ENCODE peak calls at places on chromosomes 4 and X, in eight cellular contexts. P, U, T, C, F, J, O and B are unnamed samples. For H3K27me3 and H3K36me3, the result is how much of the 10 kb centered on the place peaks cover.

GRCh38 chr4:126799971-126800722 is 832.6 kb upstream of the INTU start:
- DNase-seq in P (no peak), U (peak), T (peak), C (no peak), F (no peak), J (no peak), O (peak), B (no peak)

GRCh38 chr4:150302553-150302952 is 224.3 kb downstream of the DCLK2 start:
- DNase-seq in P (no peak), U (peak), T (peak), C (no peak), F (no peak), J (no peak), O (peak), B (no peak)

GRCh38 chr4:81607947-81608346 is 136.2 kb upstream of the RASGEF1B start:
- DNase-seq in P (no peak), U (no peak), T (no peak), C (no peak), F (no peak), J (no peak), O (no peak), B (no peak)

GRCh38 chr4:187304131-187304530 is 580.5 kb upstream of the FAT1 start:
- DNase-seq in P (no peak), U (no peak), T (no peak), C (no peak), F (no peak), J (no peak), O (no peak), B (no peak)

GRCh38 chrX:13716905-13717304 is 17.5 kb downstream of the TRAPPC2 start:
- DNase-seq in P (no peak), U (no peak), T (no peak), C (no peak), F (no peak), J (no peak), O (no peak), B (no peak)

GRCh38 chr4:80153800-80154546 is 43.3 kb upstream of the PRDM8 start:
- DNase-seq in P (no peak), U (peak), T (peak), C (no peak), F (no peak), J (no peak), O (no peak), B (no peak)

GRCh38 chrX:144494069-144494468 is 610.2 kb downstream of the UBE2NL start:
- DNase-seq in P (no peak), U (no peak), T (no peak), C (no peak), F (no peak), J (no peak), O (no peak), B (no peak)

GRCh38 chr4:98653890-98654867 is 4.2 kb downstream of the TSPAN5 start:
- DNase-seq in P (no peak), U (peak), T (peak), C (no peak), F (no peak), J (no peak), O (peak), B (no peak)

GRCh38 chrX:99549381-99549780 is 860.7 kb downstream of the PCDH19 start:
- DNase-seq in P (no peak), U (no peak), T (no peak), C (no peak), F (no peak), J (no peak), O (peak), B (no peak)

GRCh38 chrX:41275661-41276609 is 58.0 kb upstream of the DDX3X start:
- DNase-seq in P (peak), U (peak), T (peak), C (peak), F (peak), J (no peak), O (peak), B (peak)

GRCh38 chrX:16155586-16155985 is 11.7 kb upstream of the MAGEB17 start:
- DNase-seq in P (no peak), U (no peak), T (no peak), C (no peak), F (no peak), J (no peak), O (no peak), B (no peak)

GRCh38 chr4:76979236-76979635 is 29.7 kb downstream of the SEPTIN11 start:
- DNase-seq in P (no peak), U (no peak), T (no peak), C (no peak), F (no peak), J (no peak), O (no peak), B (no peak)

GRCh38 chrX:72305286-72306084 is at the start of gene CITED1:
- DNase-seq in P (no peak), U (peak), T (no peak), C (peak), F (no peak), J (no peak), O (peak), B (no peak)

GRCh38 chrX:114675365-114675764 is 91.5 kb downstream of the HTR2C start:
- DNase-seq in P (no peak), U (peak), T (no peak), C (no peak), F (no peak), J (no peak), O (peak), B (no peak)

GRCh38 chr4:137663376-137664054 is 131.2 kb upstream of the PCDH18 start:
- DNase-seq in P (no peak), U (no peak), T (no peak), C (no peak), F (no peak), J (no peak), O (no peak), B (no peak)

GRCh38 chr4:164412246-164412645 is 341.7 kb upstream of the SMIM31 start:
- DNase-seq in P (no peak), U (no peak), T (no peak), C (no peak), F (no peak), J (no peak), O (no peak), B (no peak)

GRCh38 chr4:9898596-9899345 is 117.3 kb downstream of the DRD5 start:
- DNase-seq in P (peak), U (no peak), T (peak), C (peak), F (peak), J (no peak), O (no peak), B (no peak)

GRCh38 chr4:41264212-41264611 is 7.5 kb downstream of the UCHL1 start:
- DNase-seq in P (no peak), U (no peak), T (no peak), C (no peak), F (no peak), J (no peak), O (no peak), B (no peak)

GRCh38 chr4:182874158-182874855 is 42.9 kb downstream of the DCTD start:
- DNase-seq in P (no peak), U (no peak), T (no peak), C (no peak), F (no peak), J (no peak), O (no peak), B (no peak)

GRCh38 chr4:52058275-52058674 is 7.2 kb downstream of the SPATA18 start:
- DNase-seq in P (no peak), U (no peak), T (no peak), C (no peak), F (no peak), J (no peak), O (no peak), B (no peak)

GRCh38 chr4:11130195-11130975 is 298.3 kb downstream of the HS3ST1 start:
- DNase-seq in P (no peak), U (peak), T (peak), C (no peak), F (no peak), J (no peak), O (no peak), B (no peak)

GRCh38 chrX:2351999-2352995 is 148.5 kb downstream of the DHRSX start:
- DNase-seq in P (no peak), U (peak), T (peak), C (no peak), F (no peak), J (no peak), O (peak), B (no peak)

GRCh38 chr4:22385615-22386014 is 130.3 kb downstream of the ADGRA3 start:
- DNase-seq in P (no peak), U (peak), T (peak), C (no peak), F (no peak), J (no peak), O (peak), B (no peak)

GRCh38 chr4:100635899-100636298 is 118.1 kb upstream of the EMCN start:
- DNase-seq in P (no peak), U (no peak), T (no peak), C (no peak), F (no peak), J (no peak), O (no peak), B (no peak)

GRCh38 chr4:183508693-183509092 is 3.8 kb downstream of the ING2 start:
- DNase-seq in P (no peak), U (no peak), T (no peak), C (no peak), F (no peak), J (no peak), O (no peak), B (no peak)

GRCh38 chrX:125132274-125132673 is 187.4 kb upstream of the TEX13C start:
- DNase-seq in P (no peak), U (no peak), T (peak), C (no peak), F (no peak), J (no peak), O (no peak), B (no peak)

GRCh38 chr4:110119347-110119746 is 79.1 kb downstream of the ELOVL6 start:
- DNase-seq in P (no peak), U (no peak), T (no peak), C (no peak), F (no peak), J (no peak), O (no peak), B (no peak)

GRCh38 chr4:60531790-60532189 is 668.3 kb upstream of the ADGRL3 start:
- DNase-seq in P (no peak), U (no peak), T (no peak), C (no peak), F (no peak), J (no peak), O (no peak), B (no peak)

GRCh38 chr4:3703343-3703676 is 62.9 kb upstream of the ADRA2C start:
- DNase-seq in P (no peak), U (no peak), T (no peak), C (no peak), F (no peak), J (no peak), O (no peak), B (no peak)
- H3K27me3 ChIP-seq in P (under half), U (under half), T (half or more), C (under half), F (half or more), J (under half), O (under half), B (under half)

GRCh38 chr4:84677995-84678394 is 95.1 kb downstream of the CDS1 start:
- DNase-seq in P (no peak), U (no peak), T (no peak), C (no peak), F (no peak), J (no peak), O (no peak), B (no peak)
- H3K36me3 ChIP-seq in P (under half), U (under half), T (under half), C (under half), F (half or more), J (half or more), O (half or more), B (under half)

GRCh38 chrX:147776988-147777387 is 134.7 kb upstream of the FMR1 start:
- DNase-seq in P (no peak), U (no peak), T (no peak), C (no peak), F (no peak), J (no peak), O (no peak), B (no peak)

GRCh38 chrX:147779173-147779572 is 132.5 kb upstream of the FMR1 start:
- DNase-seq in P (no peak), U (no peak), T (no peak), C (no peak), F (no peak), J (no peak), O (no peak), B (no peak)

DNA sequence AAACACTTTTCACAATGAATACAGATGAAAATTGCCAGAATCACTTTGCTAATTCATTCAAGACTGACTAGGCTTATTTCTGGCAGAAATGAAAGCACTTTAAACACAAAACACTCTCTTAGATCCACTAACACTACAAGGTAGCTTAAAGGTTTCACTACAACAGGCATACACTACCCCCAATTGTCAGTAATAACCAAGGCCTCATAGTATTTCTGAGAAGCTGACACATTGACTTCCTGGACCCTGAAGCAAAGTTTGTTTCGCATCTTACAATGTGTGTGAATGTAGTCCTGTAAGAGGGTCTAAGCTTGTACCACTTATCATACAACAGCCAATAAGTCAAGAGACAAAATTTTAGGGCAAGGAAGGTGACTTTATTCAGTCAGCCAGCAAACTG is 129.9 kb upstream of the FMR1 start:
- DNase-seq in P (no peak), U (no peak), T (no peak), C (no peak), F (no peak), J (no peak), O (no peak), B (no peak)
- H3K27me3 ChIP-seq in P (under half), U (under half), T (under half), C (under half), F (under half), J (under half), O (under half), B (under half)

DNA sequence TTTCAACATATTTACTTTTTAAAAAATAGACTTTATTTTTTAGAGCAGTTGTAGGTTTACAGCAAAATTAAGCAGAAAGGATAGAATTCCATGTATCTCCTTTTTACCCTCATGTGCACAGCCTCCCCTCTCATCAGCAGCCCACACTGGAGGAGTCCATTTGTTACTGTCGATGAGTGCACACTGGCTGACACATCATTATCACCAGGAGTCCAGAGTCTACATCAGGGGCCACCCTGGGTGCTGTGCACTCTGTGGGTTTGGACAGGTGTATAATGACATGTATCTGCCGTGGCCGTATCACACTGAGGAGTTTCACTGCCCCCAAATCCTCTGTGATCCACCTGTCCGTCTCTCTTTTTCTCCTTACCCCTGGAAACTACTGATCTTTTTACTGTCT is 26.3 kb downstream of the TBC1D14 start:
- DNase-seq in P (no peak), U (no peak), T (no peak), C (no peak), F (no peak), J (no peak), O (no peak), B (no peak)
- H3K36me3 ChIP-seq in P (under half), U (under half), T (under half), C (under half), F (under half), J (under half), O (under half), B (under half)

GRCh38 chrX:68997911-68998310 is 167.3 kb downstream of the PJA1 start:
- DNase-seq in P (peak), U (peak), T (peak), C (peak), F (peak), J (no peak), O (no peak), B (no peak)

GRCh38 chrX:68999351-68999750 is 165.9 kb downstream of the PJA1 start:
- DNase-seq in P (no peak), U (peak), T (peak), C (no peak), F (no peak), J (no peak), O (no peak), B (no peak)

GRCh38 chrX:68998716-68999115 is 166.5 kb downstream of the PJA1 start:
- DNase-seq in P (no peak), U (no peak), T (no peak), C (no peak), F (no peak), J (no peak), O (no peak), B (no peak)

GRCh38 chrX:68995780-68996551 is 167.1 kb downstream of the EFNB1 start:
- DNase-seq in P (peak), U (peak), T (peak), C (peak), F (peak), J (no peak), O (no peak), B (no peak)

GRCh38 chrX:68997461-68997860 is 167.8 kb downstream of the PJA1 start:
- DNase-seq in P (no peak), U (no peak), T (peak), C (no peak), F (no peak), J (no peak), O (no peak), B (no peak)
- H3K27me3 ChIP-seq in P (under half), U (under half), T (under half), C (under half), F (under half), J (under half), O (under half), B (under half)